ENCODE peak calls at places on chromosomes 12 and 14, in nine cellular contexts. M is B cell; W is CD8-positive, alpha-beta T cell; H is cardiac fibroblast; A is ovary; Y is fibroblast of lung; P is suprapubic skin; O is tibial artery; N is bronchial epithelial cell. V is an unnamed sample.
A peak's percentile ranks its signal among the peaks of the same experiment; 100 is the strongest.

GRCh38 chr12:77249892-77250291 is 184.5 kb upstream of the E2F7 start:
- DNase-seq in M (no peak), W (no peak), H (no peak), A (no peak), Y (no peak), P (no peak), O (no peak), N (no peak), V (no peak)

GRCh38 chr14:49857427-49858003 is 4.9 kb upstream of the NEMF start:
- DNase-seq in M (no peak), W (no peak), H (no peak), A (no peak), Y (peak; percentile 32), P (no peak), O (no peak), N (no peak), V (no peak)

GRCh38 chr12:68899251-68899771 is 33.7 kb downstream of the CPM start:
- DNase-seq in M (no peak), W (no peak), H (peak; percentile 84), A (peak; percentile 75), Y (peak; percentile 89), P (no peak), O (peak; percentile 62), N (peak; percentile 60), V (no peak)

GRCh38 chr12:46926536-46926935 is 100.7 kb upstream of the SLC38A4 start:
- DNase-seq in M (no peak), W (no peak), H (no peak), A (no peak), Y (no peak), P (no peak), O (no peak), N (no peak), V (no peak)

GRCh38 chr14:80325688-80326087 is 114.4 kb upstream of the DIO2 start:
- DNase-seq in M (no peak), W (no peak), H (no peak), A (no peak), Y (no peak), P (no peak), O (no peak), N (no peak), V (no peak)

GRCh38 chr12:23895792-23896218 is 53.7 kb downstream of the SOX5 start:
- DNase-seq in M (no peak), W (no peak), H (no peak), A (no peak), Y (peak; percentile 89), P (no peak), O (no peak), N (no peak), V (no peak)

GRCh38 chr12:41486718-41487117 is 298.6 kb downstream of the PDZRN4 start:
- DNase-seq in M (no peak), W (no peak), H (peak; percentile 3), A (no peak), Y (peak; percentile 85), P (no peak), O (no peak), N (no peak), V (no peak)

GRCh38 chr12:51822261-51822616 is 26.3 kb downstream of the FIGNL2 start:
- DNase-seq in M (no peak), W (no peak), H (no peak), A (no peak), Y (no peak), P (no peak), O (no peak), N (no peak), V (no peak)

GRCh38 chr12:27866382-27867101 is 86.5 kb upstream of the MANSC4 start:
- DNase-seq in M (no peak), W (no peak), H (peak; percentile 40), A (no peak), Y (peak; percentile 70), P (no peak), O (no peak), N (peak; percentile 50), V (no peak)

GRCh38 chr14:59306775-59307174 is 118.3 kb downstream of the DAAM1 start:
- DNase-seq in M (no peak), W (no peak), H (peak; percentile 52), A (no peak), Y (peak; percentile 86), P (no peak), O (no peak), N (peak; percentile 97), V (no peak)

GRCh38 chr14:96098309-96098998 is 59.3 kb downstream of the C14orf132 start:
- DNase-seq in M (no peak), W (no peak), H (peak; percentile 78), A (no peak), Y (peak; percentile 53), P (peak; percentile 78), O (peak; percentile 35), N (peak; percentile 65), V (no peak)

GRCh38 chr12:26633591-26634210 is 199.3 kb downstream of the ITPR2 start:
- DNase-seq in M (no peak), W (no peak), H (peak; percentile 26), A (no peak), Y (peak; percentile 89), P (no peak), O (no peak), N (no peak), V (no peak)

GRCh38 chr14:78933948-78934524 is 763.9 kb downstream of the NRXN3 start:
- DNase-seq in M (peak; percentile 1), W (no peak), H (peak; percentile 60), A (no peak), Y (peak; percentile 28), P (no peak), O (no peak), N (peak; percentile 39), V (no peak)

GRCh38 chr12:80032967-80033366 is 66.4 kb upstream of the OTOGL start:
- DNase-seq in M (no peak), W (no peak), H (no peak), A (no peak), Y (peak; percentile 43), P (no peak), O (no peak), N (no peak), V (no peak)

GRCh38 chr14:77155083-77155482 is 13.5 kb upstream of the ZDHHC22 start:
- DNase-seq in M (no peak), W (no peak), H (no peak), A (no peak), Y (no peak), P (peak; percentile 40), O (no peak), N (no peak), V (no peak)

GRCh38 chr12:62537544-62537943 is 70.9 kb downstream of the MON2 start:
- DNase-seq in M (no peak), W (no peak), H (peak; percentile 97), A (peak; percentile 18), Y (peak; percentile 84), P (peak; percentile 71), O (peak; percentile 33), N (peak; percentile 35), V (no peak)

GRCh38 chr12:48936379-48936979 is 11.2 kb upstream of the FKBP11 start:
- DNase-seq in M (peak; percentile 86), W (peak; percentile 89), H (peak; percentile 84), A (peak; percentile 58), Y (peak; percentile 58), P (peak; percentile 85), O (peak; percentile 75), N (peak; percentile 48), V (peak; percentile 90)

GRCh38 chr12:41856228-41856627 is 288.4 kb downstream of the GXYLT1 start:
- DNase-seq in M (no peak), W (no peak), H (no peak), A (no peak), Y (no peak), P (no peak), O (no peak), N (no peak), V (no peak)

DNA sequence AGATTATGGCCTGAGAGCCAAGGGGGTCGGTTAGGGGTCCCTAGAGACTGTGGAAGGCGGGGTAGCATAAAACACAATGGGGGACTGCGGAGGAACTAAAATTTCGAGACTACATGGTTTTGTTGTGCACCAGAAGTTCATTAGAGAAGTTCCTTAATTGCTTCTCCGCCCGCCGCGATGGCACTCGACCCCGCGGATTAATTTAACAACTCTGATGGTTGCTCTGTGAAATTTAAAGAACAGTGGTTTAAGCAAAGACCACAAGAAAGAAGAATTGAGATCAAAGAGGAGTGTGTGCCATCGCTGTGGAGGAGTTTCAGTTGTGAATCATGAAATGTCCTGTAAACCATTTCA is 1.4 kb upstream of the CCDC88C start:
- DNase-seq in M (no peak), W (no peak), H (no peak), A (no peak), Y (no peak), P (no peak), O (no peak), N (no peak), V (no peak)
- TF ChIP-seq CTCF in M (peak; percentile 60), W (peak; percentile 59), H (no peak), A (no peak), Y (no peak), P (no peak), O (no peak), N (no peak), V (no peak)

GRCh38 chr14:102222009-102222575 is 82.4 kb downstream of the WDR20 start:
- DNase-seq in M (no peak), W (no peak), H (no peak), A (no peak), Y (no peak), P (no peak), O (no peak), N (no peak), V (no peak)

GRCh38 chr14:102219316-102219715 is 79.6 kb downstream of the WDR20 start:
- DNase-seq in M (no peak), W (no peak), H (no peak), A (no peak), Y (no peak), P (no peak), O (no peak), N (no peak), V (no peak)

GRCh38 chr14:102222751-102223150 is 82.2 kb downstream of the MOK start:
- DNase-seq in M (no peak), W (no peak), H (no peak), A (no peak), Y (no peak), P (no peak), O (no peak), N (no peak), V (no peak)

GRCh38 chr14:102220031-102220430 is 80.3 kb downstream of the WDR20 start:
- DNase-seq in M (peak; percentile 70), W (no peak), H (no peak), A (no peak), Y (no peak), P (no peak), O (no peak), N (no peak), V (no peak)

GRCh38 chr14:102221026-102221425 is 81.3 kb downstream of the WDR20 start:
- DNase-seq in M (no peak), W (no peak), H (no peak), A (no peak), Y (peak; percentile 25), P (no peak), O (no peak), N (peak; percentile 48), V (no peak)
- TF ChIP-seq CTCF in M (no peak), W (no peak), H (no peak), A (no peak), Y (no peak), P (no peak), O (no peak), N (peak; percentile 3), V (no peak)

GRCh38 chr12:30257614-30258013 is 438.1 kb downstream of the IPO8 start:
- DNase-seq in M (no peak), W (no peak), H (no peak), A (no peak), Y (peak; percentile 10), P (no peak), O (no peak), N (no peak), V (no peak)
- TF ChIP-seq CTCF in M (no peak), W (no peak), H (no peak), A (no peak), Y (no peak), P (no peak), O (no peak), N (no peak), V (no peak)

GRCh38 chr12:114355389-114356088 is 50.4 kb downstream of the TBX5 start:
- DNase-seq in M (no peak), W (no peak), H (peak; percentile 15), A (no peak), Y (no peak), P (no peak), O (no peak), N (no peak), V (no peak)
- TF ChIP-seq CTCF in M (no peak), W (no peak), H (peak; percentile 19), A (no peak), Y (peak; percentile 18), P (no peak), O (no peak), N (no peak), V (no peak)

V was measured in omental fat pad.